ENCODE peak calls at places on chromosome 15, in nine cellular contexts. One of them, this sample, is unnamed.

GRCh38 chr15:63521405-63522142 is 17.2 kb downstream of the USP3 start:
- DNase-seq in AG08396: no peak
- DNase-seq in nucleus accumbens: no peak
- DNase-seq in omental fat pad: no peak
- DNase-seq in NAMALWA: no peak
- DNase-seq in activated T-helper 1 cell treated with anti-CD3 and anti-CD28 coated beads, Interleukin-2, amount 50 U/mL, for 16 hours: no peak
- DNase-seq in activated CD4-positive, CD25-positive, alpha-beta regulatory T cell: no peak
- DNase-seq in HTR-8/SVneo: no peak
- DNase-seq in stomach: no peak
- DNase-seq in this sample: no peak

GRCh38 chr15:29114277-29115092 is 155.1 kb downstream of the NSMCE3 start:
- DNase-seq in AG08396: no peak
- DNase-seq in nucleus accumbens: no peak
- DNase-seq in omental fat pad: no peak
- DNase-seq in NAMALWA: no peak
- DNase-seq in activated T-helper 1 cell treated with anti-CD3 and anti-CD28 coated beads, Interleukin-2, amount 50 U/mL, for 16 hours: no peak
- DNase-seq in activated CD4-positive, CD25-positive, alpha-beta regulatory T cell: no peak
- DNase-seq in HTR-8/SVneo: no peak
- DNase-seq in stomach: no peak
- DNase-seq in this sample: no peak

GRCh38 chr15:90062023-90062728 is 40.1 kb downstream of the IDH2 start:
- DNase-seq in AG08396: no peak
- DNase-seq in nucleus accumbens: no peak
- DNase-seq in omental fat pad: no peak
- DNase-seq in NAMALWA: no peak
- DNase-seq in activated T-helper 1 cell treated with anti-CD3 and anti-CD28 coated beads, Interleukin-2, amount 50 U/mL, for 16 hours: peak
- DNase-seq in activated CD4-positive, CD25-positive, alpha-beta regulatory T cell: no peak
- DNase-seq in HTR-8/SVneo: no peak
- DNase-seq in stomach: peak
- DNase-seq in this sample: no peak

GRCh38 chr15:47412802-47413201 is 304.5 kb upstream of the SEMA6D start:
- DNase-seq in AG08396: no peak
- DNase-seq in nucleus accumbens: no peak
- DNase-seq in omental fat pad: no peak
- DNase-seq in NAMALWA: no peak
- DNase-seq in activated T-helper 1 cell treated with anti-CD3 and anti-CD28 coated beads, Interleukin-2, amount 50 U/mL, for 16 hours: no peak
- DNase-seq in activated CD4-positive, CD25-positive, alpha-beta regulatory T cell: no peak
- DNase-seq in HTR-8/SVneo: no peak
- DNase-seq in stomach: no peak
- DNase-seq in this sample: no peak

GRCh38 chr15:85874236-85874635 is 79.5 kb upstream of the KLHL25 start:
- DNase-seq in AG08396: no peak
- DNase-seq in nucleus accumbens: no peak
- DNase-seq in omental fat pad: no peak
- DNase-seq in NAMALWA: no peak
- DNase-seq in activated T-helper 1 cell treated with anti-CD3 and anti-CD28 coated beads, Interleukin-2, amount 50 U/mL, for 16 hours: no peak
- DNase-seq in activated CD4-positive, CD25-positive, alpha-beta regulatory T cell: no peak
- DNase-seq in HTR-8/SVneo: no peak
- DNase-seq in stomach: no peak
- DNase-seq in this sample: no peak

GRCh38 chr15:83380026-83380425 is 67.1 kb upstream of the SH3GL3 start:
- DNase-seq in AG08396: peak
- DNase-seq in nucleus accumbens: no peak
- DNase-seq in omental fat pad: no peak
- DNase-seq in NAMALWA: no peak
- DNase-seq in activated T-helper 1 cell treated with anti-CD3 and anti-CD28 coated beads, Interleukin-2, amount 50 U/mL, for 16 hours: no peak
- DNase-seq in activated CD4-positive, CD25-positive, alpha-beta regulatory T cell: no peak
- DNase-seq in HTR-8/SVneo: peak
- DNase-seq in stomach: no peak
- DNase-seq in this sample: no peak

GRCh38 chr15:42078903-42079302 is 15.5 kb downstream of the PLA2G4D start:
- DNase-seq in AG08396: no peak
- DNase-seq in nucleus accumbens: no peak
- DNase-seq in omental fat pad: no peak
- DNase-seq in NAMALWA: no peak
- DNase-seq in activated T-helper 1 cell treated with anti-CD3 and anti-CD28 coated beads, Interleukin-2, amount 50 U/mL, for 16 hours: no peak
- DNase-seq in activated CD4-positive, CD25-positive, alpha-beta regulatory T cell: no peak
- DNase-seq in HTR-8/SVneo: no peak
- DNase-seq in stomach: no peak
- DNase-seq in this sample: no peak

GRCh38 chr15:63971427-63971805 is 74.9 kb downstream of the DAPK2 start:
- DNase-seq in AG08396: no peak
- DNase-seq in nucleus accumbens: no peak
- DNase-seq in omental fat pad: no peak
- DNase-seq in NAMALWA: no peak
- DNase-seq in activated T-helper 1 cell treated with anti-CD3 and anti-CD28 coated beads, Interleukin-2, amount 50 U/mL, for 16 hours: peak
- DNase-seq in activated CD4-positive, CD25-positive, alpha-beta regulatory T cell: no peak
- DNase-seq in HTR-8/SVneo: no peak
- DNase-seq in stomach: no peak
- DNase-seq in this sample: no peak

GRCh38 chr15:78479650-78480049 is 27.7 kb upstream of the HYKK start:
- DNase-seq in AG08396: no peak
- DNase-seq in nucleus accumbens: no peak
- DNase-seq in omental fat pad: no peak
- DNase-seq in NAMALWA: no peak
- DNase-seq in activated T-helper 1 cell treated with anti-CD3 and anti-CD28 coated beads, Interleukin-2, amount 50 U/mL, for 16 hours: no peak
- DNase-seq in activated CD4-positive, CD25-positive, alpha-beta regulatory T cell: no peak
- DNase-seq in HTR-8/SVneo: no peak
- DNase-seq in stomach: no peak
- DNase-seq in this sample: no peak

GRCh38 chr15:52050416-52050815 is 31.4 kb downstream of the MAPK6 start:
- DNase-seq in AG08396: no peak
- DNase-seq in nucleus accumbens: no peak
- DNase-seq in omental fat pad: no peak
- DNase-seq in NAMALWA: no peak
- DNase-seq in activated T-helper 1 cell treated with anti-CD3 and anti-CD28 coated beads, Interleukin-2, amount 50 U/mL, for 16 hours: no peak
- DNase-seq in activated CD4-positive, CD25-positive, alpha-beta regulatory T cell: no peak
- DNase-seq in HTR-8/SVneo: peak
- DNase-seq in stomach: no peak
- DNase-seq in this sample: no peak

GRCh38 chr15:89780601-89781000 is 4.5 kb downstream of the MESP2 start:
- DNase-seq in AG08396: no peak
- DNase-seq in nucleus accumbens: no peak
- DNase-seq in omental fat pad: no peak
- DNase-seq in NAMALWA: no peak
- DNase-seq in activated T-helper 1 cell treated with anti-CD3 and anti-CD28 coated beads, Interleukin-2, amount 50 U/mL, for 16 hours: no peak
- DNase-seq in activated CD4-positive, CD25-positive, alpha-beta regulatory T cell: no peak
- DNase-seq in HTR-8/SVneo: no peak
- DNase-seq in stomach: no peak
- DNase-seq in this sample: no peak

GRCh38 chr15:36278219-36278618 is 301.2 kb upstream of the CDIN1 start:
- DNase-seq in AG08396: no peak
- DNase-seq in nucleus accumbens: no peak
- DNase-seq in omental fat pad: no peak
- DNase-seq in NAMALWA: no peak
- DNase-seq in activated T-helper 1 cell treated with anti-CD3 and anti-CD28 coated beads, Interleukin-2, amount 50 U/mL, for 16 hours: no peak
- DNase-seq in activated CD4-positive, CD25-positive, alpha-beta regulatory T cell: no peak
- DNase-seq in HTR-8/SVneo: peak
- DNase-seq in stomach: no peak
- DNase-seq in this sample: no peak

GRCh38 chr15:44710236-44711088 is 661 bp downstream of the PATL2 start:
- DNase-seq in AG08396: no peak
- DNase-seq in nucleus accumbens: peak
- DNase-seq in omental fat pad: no peak
- DNase-seq in NAMALWA: peak
- DNase-seq in activated T-helper 1 cell treated with anti-CD3 and anti-CD28 coated beads, Interleukin-2, amount 50 U/mL, for 16 hours: no peak
- DNase-seq in activated CD4-positive, CD25-positive, alpha-beta regulatory T cell: no peak
- DNase-seq in HTR-8/SVneo: no peak
- DNase-seq in stomach: peak
- DNase-seq in this sample: no peak

GRCh38 chr15:65008989-65009388 is 19.3 kb upstream of the SPG21 start:
- DNase-seq in AG08396: no peak
- DNase-seq in nucleus accumbens: no peak
- DNase-seq in omental fat pad: no peak
- DNase-seq in NAMALWA: peak
- DNase-seq in activated T-helper 1 cell treated with anti-CD3 and anti-CD28 coated beads, Interleukin-2, amount 50 U/mL, for 16 hours: no peak
- DNase-seq in activated CD4-positive, CD25-positive, alpha-beta regulatory T cell: no peak
- DNase-seq in HTR-8/SVneo: no peak
- DNase-seq in stomach: no peak
- DNase-seq in this sample: no peak

GRCh38 chr15:53197426-53197839 is 407.3 kb upstream of the ONECUT1 start:
- DNase-seq in AG08396: peak
- DNase-seq in nucleus accumbens: peak
- DNase-seq in omental fat pad: no peak
- DNase-seq in NAMALWA: peak
- DNase-seq in activated T-helper 1 cell treated with anti-CD3 and anti-CD28 coated beads, Interleukin-2, amount 50 U/mL, for 16 hours: no peak
- DNase-seq in activated CD4-positive, CD25-positive, alpha-beta regulatory T cell: no peak
- DNase-seq in HTR-8/SVneo: peak
- DNase-seq in stomach: peak
- DNase-seq in this sample: no peak

GRCh38 chr15:68650901-68651709 is 72.3 kb downstream of the CORO2B start:
- DNase-seq in AG08396: no peak
- DNase-seq in nucleus accumbens: peak
- DNase-seq in omental fat pad: no peak
- DNase-seq in NAMALWA: peak
- DNase-seq in activated T-helper 1 cell treated with anti-CD3 and anti-CD28 coated beads, Interleukin-2, amount 50 U/mL, for 16 hours: no peak
- DNase-seq in activated CD4-positive, CD25-positive, alpha-beta regulatory T cell: no peak
- DNase-seq in HTR-8/SVneo: no peak
- DNase-seq in stomach: peak
- DNase-seq in this sample: no peak

GRCh38 chr15:30922469-30923311 is 19.0 kb downstream of the FAN1 start:
- DNase-seq in AG08396: peak
- DNase-seq in nucleus accumbens: peak
- DNase-seq in omental fat pad: no peak
- DNase-seq in NAMALWA: peak
- DNase-seq in activated T-helper 1 cell treated with anti-CD3 and anti-CD28 coated beads, Interleukin-2, amount 50 U/mL, for 16 hours: no peak
- DNase-seq in activated CD4-positive, CD25-positive, alpha-beta regulatory T cell: no peak
- DNase-seq in HTR-8/SVneo: no peak
- DNase-seq in stomach: peak
- DNase-seq in this sample: no peak

GRCh38 chr15:91963051-91963450 is 109.5 kb downstream of the SLCO3A1 start:
- DNase-seq in AG08396: no peak
- DNase-seq in nucleus accumbens: no peak
- DNase-seq in omental fat pad: no peak
- DNase-seq in NAMALWA: no peak
- DNase-seq in activated T-helper 1 cell treated with anti-CD3 and anti-CD28 coated beads, Interleukin-2, amount 50 U/mL, for 16 hours: no peak
- DNase-seq in activated CD4-positive, CD25-positive, alpha-beta regulatory T cell: no peak
- DNase-seq in HTR-8/SVneo: no peak
- DNase-seq in stomach: no peak
- DNase-seq in this sample: no peak

GRCh38 chr15:80977627-80978036 is 12.0 kb downstream of the MESD start:
- DNase-seq in AG08396: peak
- DNase-seq in nucleus accumbens: peak
- DNase-seq in omental fat pad: no peak
- DNase-seq in NAMALWA: peak
- DNase-seq in activated T-helper 1 cell treated with anti-CD3 and anti-CD28 coated beads, Interleukin-2, amount 50 U/mL, for 16 hours: no peak
- DNase-seq in activated CD4-positive, CD25-positive, alpha-beta regulatory T cell: no peak
- DNase-seq in HTR-8/SVneo: no peak
- DNase-seq in stomach: peak
- DNase-seq in this sample: no peak

GRCh38 chr15:91627473-91628309 is 225.8 kb upstream of the SLCO3A1 start:
- DNase-seq in AG08396: peak
- DNase-seq in nucleus accumbens: no peak
- DNase-seq in omental fat pad: no peak
- DNase-seq in NAMALWA: no peak
- DNase-seq in activated T-helper 1 cell treated with anti-CD3 and anti-CD28 coated beads, Interleukin-2, amount 50 U/mL, for 16 hours: no peak
- DNase-seq in activated CD4-positive, CD25-positive, alpha-beta regulatory T cell: no peak
- DNase-seq in HTR-8/SVneo: no peak
- DNase-seq in stomach: no peak
- DNase-seq in this sample: no peak

GRCh38 chr15:99651023-99651807 is 82.0 kb downstream of the LYSMD4 start:
- DNase-seq in AG08396: peak
- DNase-seq in nucleus accumbens: no peak
- DNase-seq in omental fat pad: no peak
- DNase-seq in NAMALWA: no peak
- DNase-seq in activated T-helper 1 cell treated with anti-CD3 and anti-CD28 coated beads, Interleukin-2, amount 50 U/mL, for 16 hours: no peak
- DNase-seq in activated CD4-positive, CD25-positive, alpha-beta regulatory T cell: no peak
- DNase-seq in HTR-8/SVneo: peak
- DNase-seq in stomach: no peak
- DNase-seq in this sample: no peak

GRCh38 chr15:89364741-89365450 is 30.3 kb upstream of the POLG start:
- DNase-seq in AG08396: no peak
- DNase-seq in nucleus accumbens: peak
- DNase-seq in omental fat pad: no peak
- DNase-seq in NAMALWA: no peak
- DNase-seq in activated T-helper 1 cell treated with anti-CD3 and anti-CD28 coated beads, Interleukin-2, amount 50 U/mL, for 16 hours: no peak
- DNase-seq in activated CD4-positive, CD25-positive, alpha-beta regulatory T cell: no peak
- DNase-seq in HTR-8/SVneo: no peak
- DNase-seq in stomach: no peak
- DNase-seq in this sample: no peak

GRCh38 chr15:39466428-39466827 is 114.5 kb upstream of the THBS1 start:
- DNase-seq in AG08396: peak
- DNase-seq in nucleus accumbens: no peak
- DNase-seq in omental fat pad: no peak
- DNase-seq in NAMALWA: no peak
- DNase-seq in activated T-helper 1 cell treated with anti-CD3 and anti-CD28 coated beads, Interleukin-2, amount 50 U/mL, for 16 hours: no peak
- DNase-seq in activated CD4-positive, CD25-positive, alpha-beta regulatory T cell: no peak
- DNase-seq in HTR-8/SVneo: no peak
- DNase-seq in stomach: peak
- DNase-seq in this sample: no peak

GRCh38 chr15:67091073-67091965 is 25.9 kb downstream of the SMAD3 start:
- DNase-seq in AG08396: peak
- DNase-seq in nucleus accumbens: no peak
- DNase-seq in omental fat pad: peak
- DNase-seq in NAMALWA: no peak
- DNase-seq in activated T-helper 1 cell treated with anti-CD3 and anti-CD28 coated beads, Interleukin-2, amount 50 U/mL, for 16 hours: peak
- DNase-seq in activated CD4-positive, CD25-positive, alpha-beta regulatory T cell: peak
- DNase-seq in HTR-8/SVneo: peak
- DNase-seq in stomach: peak
- DNase-seq in this sample: peak

GRCh38 chr15:94412979-94413741 is 181.8 kb downstream of the MCTP2 start:
- DNase-seq in AG08396: no peak
- DNase-seq in nucleus accumbens: no peak
- DNase-seq in omental fat pad: no peak
- DNase-seq in NAMALWA: peak
- DNase-seq in activated T-helper 1 cell treated with anti-CD3 and anti-CD28 coated beads, Interleukin-2, amount 50 U/mL, for 16 hours: no peak
- DNase-seq in activated CD4-positive, CD25-positive, alpha-beta regulatory T cell: no peak
- DNase-seq in HTR-8/SVneo: no peak
- DNase-seq in stomach: no peak
- DNase-seq in this sample: no peak

GRCh38 chr15:96345560-96346389 is 15.3 kb downstream of the NR2F2 start:
- DNase-seq in AG08396: peak
- DNase-seq in nucleus accumbens: no peak
- DNase-seq in omental fat pad: peak
- DNase-seq in NAMALWA: peak
- DNase-seq in activated T-helper 1 cell treated with anti-CD3 and anti-CD28 coated beads, Interleukin-2, amount 50 U/mL, for 16 hours: no peak
- DNase-seq in activated CD4-positive, CD25-positive, alpha-beta regulatory T cell: no peak
- DNase-seq in HTR-8/SVneo: no peak
- DNase-seq in stomach: peak
- DNase-seq in this sample: no peak

GRCh38 chr15:43552261-43552660 is 34.9 kb downstream of the MAP1A start:
- DNase-seq in AG08396: no peak
- DNase-seq in nucleus accumbens: no peak
- DNase-seq in omental fat pad: no peak
- DNase-seq in NAMALWA: no peak
- DNase-seq in activated T-helper 1 cell treated with anti-CD3 and anti-CD28 coated beads, Interleukin-2, amount 50 U/mL, for 16 hours: no peak
- DNase-seq in activated CD4-positive, CD25-positive, alpha-beta regulatory T cell: no peak
- DNase-seq in HTR-8/SVneo: no peak
- DNase-seq in stomach: no peak
- DNase-seq in this sample: no peak

GRCh38 chr15:43199945-43200488 is 14.8 kb downstream of the CCNDBP1 start:
- DNase-seq in AG08396: no peak
- DNase-seq in nucleus accumbens: no peak
- DNase-seq in omental fat pad: no peak
- DNase-seq in NAMALWA: no peak
- DNase-seq in activated T-helper 1 cell treated with anti-CD3 and anti-CD28 coated beads, Interleukin-2, amount 50 U/mL, for 16 hours: no peak
- DNase-seq in activated CD4-positive, CD25-positive, alpha-beta regulatory T cell: no peak
- DNase-seq in HTR-8/SVneo: no peak
- DNase-seq in stomach: no peak
- DNase-seq in this sample: no peak

GRCh38 chr15:23648920-23649515 is 1.4 kb upstream of the MAGEL2 start:
- DNase-seq in AG08396: no peak
- DNase-seq in nucleus accumbens: no peak
- DNase-seq in omental fat pad: no peak
- DNase-seq in NAMALWA: peak
- DNase-seq in activated T-helper 1 cell treated with anti-CD3 and anti-CD28 coated beads, Interleukin-2, amount 50 U/mL, for 16 hours: no peak
- DNase-seq in activated CD4-positive, CD25-positive, alpha-beta regulatory T cell: no peak
- DNase-seq in HTR-8/SVneo: no peak
- DNase-seq in stomach: peak
- DNase-seq in this sample: no peak

GRCh38 chr15:26767169-26767670 is 5.6 kb downstream of the GABRB3 start:
- DNase-seq in AG08396: no peak
- DNase-seq in nucleus accumbens: no peak
- DNase-seq in omental fat pad: no peak
- DNase-seq in NAMALWA: no peak
- DNase-seq in activated T-helper 1 cell treated with anti-CD3 and anti-CD28 coated beads, Interleukin-2, amount 50 U/mL, for 16 hours: no peak
- DNase-seq in activated CD4-positive, CD25-positive, alpha-beta regulatory T cell: no peak
- DNase-seq in HTR-8/SVneo: no peak
- DNase-seq in stomach: no peak
- DNase-seq in this sample: no peak

GRCh38 chr15:55827204-55827603 is 84.3 kb upstream of the PRTG start:
- DNase-seq in AG08396: peak
- DNase-seq in nucleus accumbens: no peak
- DNase-seq in omental fat pad: no peak
- DNase-seq in NAMALWA: no peak
- DNase-seq in activated T-helper 1 cell treated with anti-CD3 and anti-CD28 coated beads, Interleukin-2, amount 50 U/mL, for 16 hours: no peak
- DNase-seq in activated CD4-positive, CD25-positive, alpha-beta regulatory T cell: no peak
- DNase-seq in HTR-8/SVneo: no peak
- DNase-seq in stomach: no peak
- DNase-seq in this sample: no peak

This sample was measured in T1000.